ENCODE peak calls at places on chromosomes 12 and 14, in six cellular contexts. R, N, C, G, J and L are unnamed samples.

GRCh38 chr14:105903971-105904370 is 377.6 kb downstream of the TMEM121 start:
- DNase-seq in C (no peak), N (no peak), G (no peak), R (no peak), J (no peak), L (peak)

GRCh38 chr14:97726661-97727060 is 929.5 kb downstream of the VRK1 start:
- DNase-seq in R (no peak), C (no peak), N (no peak), J (no peak), G (no peak), L (no peak)

GRCh38 chr14:89214221-89214965 is 202.6 kb downstream of the FOXN3 start:
- DNase-seq in R (no peak), J (no peak), N (no peak), G (peak), C (no peak), L (no peak)

GRCh38 chr14:67447033-67447381 is 35.0 kb upstream of the PLEK2 start:
- DNase-seq in G (peak), C (no peak), N (no peak), R (no peak), J (no peak), L (no peak)

GRCh38 chr14:81246561-81247270 is 26.0 kb upstream of the GTF2A1 start:
- DNase-seq in G (no peak), C (no peak), R (no peak), N (no peak), J (no peak), L (no peak)

GRCh38 chr14:80434574-80435321 is 223.4 kb upstream of the DIO2 start:
- DNase-seq in R (no peak), G (no peak), N (peak), J (no peak), C (peak), L (no peak)

GRCh38 chr12:89212339-89212771 is 139.9 kb downstream of the DUSP6 start:
- DNase-seq in J (no peak), N (peak), C (peak), R (no peak), G (no peak), L (peak)

GRCh38 chr12:111303531-111303930 is 65.4 kb downstream of the PHETA1 start:
- DNase-seq in C (no peak), N (no peak), J (no peak), G (no peak), R (no peak), L (no peak)

GRCh38 chr12:29782285-29782820 is 1.4 kb downstream of the TMTC1 start:
- DNase-seq in R (no peak), N (peak), J (no peak), G (no peak), C (peak), L (no peak)

GRCh38 chr12:6998708-6999451 is 19.4 kb downstream of the LPCAT3 start:
- DNase-seq in C (no peak), J (no peak), R (no peak), N (peak), G (no peak), L (no peak)

GRCh38 chr14:22071001-22071400 is 397.4 kb upstream of the OR4E1 start:
- DNase-seq in N (no peak), J (no peak), G (no peak), R (no peak), C (no peak), L (no peak)

GRCh38 chr14:77151245-77151644 is 9.7 kb upstream of the ZDHHC22 start:
- DNase-seq in N (peak), J (peak), G (no peak), C (peak), R (peak), L (no peak)

GRCh38 chr12:25123126-25123525 is 71.8 kb downstream of the DNAI7 start:
- DNase-seq in G (no peak), N (no peak), C (no peak), J (no peak), R (no peak), L (no peak)

GRCh38 chr14:61644834-61645233 is 50.5 kb upstream of the HIF1A start:
- DNase-seq in R (peak), G (no peak), C (peak), N (no peak), J (no peak), L (no peak)

GRCh38 chr12:75341873-75342272 is 7.4 kb downstream of the GLIPR1L1 start:
- DNase-seq in N (no peak), C (no peak), R (no peak), J (peak), G (no peak), L (no peak)

GRCh38 chr12:76719171-76719631 is 44.7 kb upstream of the ZDHHC17 start:
- DNase-seq in C (peak), G (no peak), J (no peak), N (peak), R (no peak), L (no peak)

GRCh38 chr14:73173092-73173735 is 36.9 kb downstream of the PSEN1 start:
- DNase-seq in G (no peak), J (peak), N (peak), R (no peak), C (peak), L (no peak)

GRCh38 chr12:43113153-43113552 is 438.9 kb downstream of the ADAMTS20 start:
- DNase-seq in R (no peak), G (no peak), N (peak), C (peak), J (no peak), L (no peak)

GRCh38 chr12:92566448-92567040 is 136.2 kb upstream of the PLEKHG7 start:
- DNase-seq in R (no peak), N (no peak), C (no peak), J (no peak), G (no peak), L (no peak)

GRCh38 chr12:49041881-49042484 is 18.6 kb downstream of the KMT2D start:
- DNase-seq in G (no peak), C (no peak), J (no peak), N (no peak), R (no peak), L (no peak)

GRCh38 chr12:48779869-48780268 is 9.0 kb downstream of the ADCY6 start:
- DNase-seq in N (peak), J (peak), C (peak), R (no peak), G (no peak), L (no peak)

GRCh38 chr12:94795053-94795452 is 144.7 kb upstream of the TMCC3 start:
- DNase-seq in J (no peak), C (no peak), R (no peak), G (no peak), N (no peak), L (no peak)

GRCh38 chr12:122310636-122311035 is 44.3 kb upstream of the VPS33A start:
- DNase-seq in G (no peak), N (no peak), C (no peak), J (no peak), R (no peak), L (no peak)

GRCh38 chr12:131536337-131536736 is 174.6 kb upstream of the SFSWAP start:
- DNase-seq in N (no peak), R (no peak), G (no peak), C (no peak), J (no peak), L (no peak)

GRCh38 chr14:76715102-76715926 is 46.0 kb upstream of the VASH1 start:
- DNase-seq in C (peak), J (peak), G (no peak), N (peak), R (no peak), L (no peak)

GRCh38 chr14:66403183-66403582 is 83.0 kb upstream of the CCDC196 start:
- DNase-seq in R (no peak), G (no peak), N (peak), J (peak), C (peak), L (no peak)

GRCh38 chr14:66099931-66100330 is 386.2 kb upstream of the CCDC196 start:
- DNase-seq in N (no peak), G (no peak), C (no peak), J (no peak), R (no peak), L (no peak)

GRCh38 chr12:80551897-80552296 is 107.9 kb downstream of the PTPRQ start:
- DNase-seq in C (peak), R (no peak), N (peak), G (no peak), J (no peak), L (no peak)

GRCh38 chr14:91400696-91401095 is 16.9 kb downstream of the CCDC88C start:
- DNase-seq in C (peak), G (no peak), J (no peak), N (peak), R (no peak), L (no peak)

GRCh38 chr14:105060751-105061427 is 4.3 kb downstream of the GPR132 start:
- DNase-seq in R (no peak), J (no peak), G (peak), C (no peak), N (no peak), L (peak)

GRCh38 chr14:57182760-57183503 is 85.8 kb downstream of the EXOC5 start:
- DNase-seq in J (peak), R (peak), C (peak), N (peak), G (no peak), L (no peak)

GRCh38 chr14:64692597-64693350 is 11.4 kb upstream of the PLEKHG3 start:
- DNase-seq in C (no peak), R (no peak), N (no peak), J (no peak), G (no peak), L (no peak)

GRCh38 chr14:98144964-98145363 is 1127.0 kb downstream of the BCL11B start:
- DNase-seq in C (no peak), G (no peak), R (no peak), J (no peak), N (no peak), L (no peak)

GRCh38 chr14:57479197-57479596 is 14.5 kb downstream of the CCDC198 start:
- DNase-seq in J (no peak), R (no peak), C (no peak), N (no peak), G (no peak), L (no peak)

GRCh38 chr12:130018614-130019013 is 114.8 kb upstream of the TMEM132D start:
- DNase-seq in G (no peak), J (no peak), C (no peak), N (no peak), R (no peak), L (no peak)

GRCh38 chr14:91649930-91650329 is 82.0 kb downstream of the CATSPERB start:
- DNase-seq in C (peak), J (peak), R (no peak), G (no peak), N (peak), L (peak)

GRCh38 chr14:69002069-69002468 is 23.0 kb upstream of the ACTN1 start:
- DNase-seq in J (peak), N (peak), R (no peak), G (no peak), C (peak), L (no peak)
- TF ChIP-seq CTCF in J (peak), N (peak), R (no peak), G (peak), C (peak), L (peak)

GRCh38 chr12:104426926-104427546 is 29.7 kb upstream of the CHST11 start:
- DNase-seq in G (no peak), C (peak), J (no peak), R (no peak), N (peak), L (no peak)
- TF ChIP-seq CTCF in G (no peak), C (no peak), J (no peak), R (no peak), N (no peak), L (no peak)

DNA sequence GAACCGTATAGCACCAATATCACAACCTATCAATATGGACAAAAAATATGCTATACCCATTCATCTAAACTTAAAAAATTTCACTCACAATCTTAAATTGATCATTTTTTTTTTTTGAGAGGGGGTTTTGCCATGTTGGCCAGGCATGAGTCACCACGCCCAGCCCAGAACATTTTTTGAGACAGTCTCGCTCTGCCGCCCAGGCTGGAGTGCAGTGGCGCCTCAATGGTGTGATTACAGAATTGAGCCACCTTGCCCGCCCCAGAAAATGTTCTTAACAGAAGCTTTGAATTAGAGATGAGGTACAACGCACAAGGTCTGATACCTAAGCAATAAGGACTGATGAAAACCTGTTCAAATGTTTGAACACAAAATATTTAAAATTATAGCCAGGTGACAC is 15.8 kb upstream of the ATP5F1B start:
- DNase-seq in J (no peak), C (no peak), G (no peak), R (no peak), N (no peak), L (no peak)
- TF ChIP-seq CTCF in J (no peak), C (no peak), G (no peak), R (no peak), N (no peak), L (no peak)

GRCh38 chr12:2009623-2010022 is 5.4 kb upstream of the DCP1B start:
- DNase-seq in R (no peak), C (peak), J (no peak), N (no peak), G (no peak), L (no peak)

GRCh38 chr12:2008677-2009076 is 4.4 kb upstream of the DCP1B start:
- DNase-seq in J (no peak), R (no peak), C (peak), G (no peak), N (no peak), L (no peak)

GRCh38 chr12:2003676-2004112 is 563 bp downstream of the DCP1B start:
- DNase-seq in C (peak), J (no peak), R (no peak), N (peak), G (no peak), L (no peak)

GRCh38 chr12:2004113-2004929 is at the start of gene DCP1B:
- DNase-seq in C (peak), R (peak), J (peak), N (peak), G (peak), L (peak)
- TF ChIP-seq CTCF in C (peak), R (no peak), J (no peak), N (no peak), G (no peak), L (peak)

GRCh38 chr12:1533602-1534304 is 60.6 kb downstream of the FBXL14 start:
- DNase-seq in G (no peak), C (peak), R (no peak), J (peak), N (peak), L (no peak)

GRCh38 chr12:1531654-1532366 is 62.6 kb downstream of the FBXL14 start:
- DNase-seq in J (no peak), G (no peak), R (no peak), C (no peak), N (no peak), L (peak)

GRCh38 chr12:1532367-1532752 is 62.0 kb downstream of the FBXL14 start:
- DNase-seq in N (no peak), J (no peak), G (no peak), R (no peak), C (no peak), L (no peak)

GRCh38 chr12:1533205-1533601 is 61.2 kb downstream of the FBXL14 start:
- DNase-seq in N (peak), C (no peak), R (no peak), J (peak), G (no peak), L (no peak)

GRCh38 chr12:1532796-1533195 is 61.6 kb downstream of the FBXL14 start:
- DNase-seq in R (no peak), J (no peak), N (no peak), C (no peak), G (no peak), L (no peak)
- TF ChIP-seq CTCF in R (no peak), J (peak), N (peak), C (no peak), G (no peak), L (no peak)

GRCh38 chr12:40565029-40565633 is 127.1 kb upstream of the CNTN1 start:
- DNase-seq in C (no peak), N (no peak), G (no peak), J (no peak), R (no peak), L (no peak)
- TF ChIP-seq CTCF in C (no peak), N (no peak), G (no peak), J (no peak), R (no peak), L (no peak)

DNA sequence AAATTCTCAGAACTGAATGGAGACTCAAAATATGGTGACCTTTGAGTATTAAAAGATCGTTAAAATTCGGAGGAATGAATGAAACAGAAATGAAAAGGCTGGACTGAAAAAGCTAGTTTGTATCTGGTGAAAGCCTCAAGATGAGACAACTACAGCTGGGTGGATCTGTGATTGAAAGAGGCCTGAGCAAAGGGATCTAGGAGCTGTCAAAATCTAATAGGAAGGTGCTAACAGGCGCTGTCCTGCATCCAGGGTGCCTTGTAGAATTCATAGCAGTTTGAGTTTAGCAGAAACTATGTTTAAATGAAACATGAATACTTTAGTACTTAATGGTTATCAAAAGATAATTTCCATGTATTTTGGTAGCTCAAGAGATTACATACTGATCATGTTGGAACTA is 2.3 kb downstream of the YY1 start:
- DNase-seq in J (peak), N (no peak), C (peak), G (no peak), R (no peak), L (no peak)
- TF ChIP-seq CTCF in J (no peak), N (no peak), C (no peak), G (no peak), R (no peak), L (no peak)

GRCh38 chr12:104956870-104957301 is 1.2 kb downstream of the SLC41A2 start:
- DNase-seq in N (peak), J (no peak), C (no peak), G (no peak), R (no peak), L (no peak)

GRCh38 chr12:104957388-104958008 is 592 bp downstream of the SLC41A2 start:
- DNase-seq in R (no peak), G (peak), J (peak), C (no peak), N (no peak), L (peak)

GRCh38 chr12:104958946-104959841 is 1.1 kb upstream of the SLC41A2 start:
- DNase-seq in J (peak), G (no peak), C (peak), N (peak), R (peak), L (no peak)

GRCh38 chr12:104960464-104960863 is 2.4 kb upstream of the SLC41A2 start:
- DNase-seq in C (no peak), R (no peak), N (no peak), J (no peak), G (no peak), L (no peak)

GRCh38 chr12:104958009-104958945 is at the start of gene SLC41A2:
- DNase-seq in R (peak), N (peak), G (peak), J (peak), C (peak), L (peak)
- TF ChIP-seq CTCF in R (no peak), N (no peak), G (no peak), J (no peak), C (peak), L (peak)